ENCODE peak calls at places on chromosomes 4 and X, in five cellular contexts. One of them, this sample, is unnamed.

GRCh38 chr4:22692736-22693135 is at the start of gene GBA3:
- DNase-seq in glutamatergic neuron: no peak
- DNase-seq in NCI-H774: peak; percentile 31
- DNase-seq in stomach: no peak
- DNase-seq in Kasumi-1: no peak
- DNase-seq in this sample: peak; percentile 48

GRCh38 chr4:21469438-21470032 is 479.0 kb downstream of the KCNIP4 start:
- DNase-seq in glutamatergic neuron: no peak
- DNase-seq in NCI-H774: peak; percentile 50
- DNase-seq in stomach: no peak
- DNase-seq in Kasumi-1: peak; percentile 44
- DNase-seq in this sample: no peak

GRCh38 chr4:8698341-8699062 is 105.9 kb downstream of the CPZ start:
- DNase-seq in glutamatergic neuron: no peak
- DNase-seq in NCI-H774: no peak
- DNase-seq in stomach: peak; percentile 22
- DNase-seq in Kasumi-1: no peak
- DNase-seq in this sample: peak; percentile 4

GRCh38 chr4:41361831-41362646 is 105.3 kb downstream of the UCHL1 start:
- DNase-seq in glutamatergic neuron: no peak
- DNase-seq in NCI-H774: no peak
- DNase-seq in stomach: no peak
- DNase-seq in Kasumi-1: peak; percentile 11
- DNase-seq in this sample: no peak

GRCh38 chr4:64625438-64625837 is 216.2 kb upstream of the TECRL start:
- DNase-seq in glutamatergic neuron: no peak
- DNase-seq in NCI-H774: no peak
- DNase-seq in stomach: no peak
- DNase-seq in Kasumi-1: no peak
- DNase-seq in this sample: no peak

GRCh38 chr4:1290165-1290977 is 680 bp downstream of the MAEA start:
- DNase-seq in glutamatergic neuron: no peak
- DNase-seq in NCI-H774: no peak
- DNase-seq in stomach: peak; percentile 64
- DNase-seq in Kasumi-1: no peak
- DNase-seq in this sample: peak; percentile 56

GRCh38 chr4:53196195-53196641 is 169.6 kb downstream of the SCFD2 start:
- DNase-seq in glutamatergic neuron: no peak
- DNase-seq in NCI-H774: no peak
- DNase-seq in stomach: no peak
- DNase-seq in Kasumi-1: no peak
- DNase-seq in this sample: no peak

GRCh38 chrX:123993904-123994635 is 32.6 kb downstream of the STAG2 start:
- DNase-seq in glutamatergic neuron: no peak
- DNase-seq in NCI-H774: no peak
- DNase-seq in stomach: no peak
- DNase-seq in Kasumi-1: no peak
- DNase-seq in this sample: no peak

GRCh38 chr4:2105559-2105958 is 46.4 kb downstream of the NAT8L start:
- DNase-seq in glutamatergic neuron: no peak
- DNase-seq in NCI-H774: no peak
- DNase-seq in stomach: no peak
- DNase-seq in Kasumi-1: no peak
- DNase-seq in this sample: no peak

GRCh38 chrX:2703991-2704369 is 12.9 kb downstream of the CD99 start:
- DNase-seq in glutamatergic neuron: no peak
- DNase-seq in NCI-H774: no peak
- DNase-seq in stomach: no peak
- DNase-seq in Kasumi-1: no peak
- DNase-seq in this sample: peak; percentile 55

GRCh38 chrX:45900751-45901150 is 644.5 kb downstream of the ZNF674 start:
- DNase-seq in glutamatergic neuron: no peak
- DNase-seq in NCI-H774: no peak
- DNase-seq in stomach: no peak
- DNase-seq in Kasumi-1: no peak
- DNase-seq in this sample: no peak

GRCh38 chr4:143337600-143338287 is 1.1 kb downstream of the GAB1 start:
- DNase-seq in glutamatergic neuron: peak; percentile 38
- DNase-seq in NCI-H774: no peak
- DNase-seq in stomach: peak; percentile 57
- DNase-seq in Kasumi-1: peak; percentile 64
- DNase-seq in this sample: peak; percentile 79

GRCh38 chrX:20382518-20383291 is 116.0 kb upstream of the RPS6KA3 start:
- DNase-seq in glutamatergic neuron: no peak
- DNase-seq in NCI-H774: no peak
- DNase-seq in stomach: no peak
- DNase-seq in Kasumi-1: no peak
- DNase-seq in this sample: no peak

GRCh38 chr4:17033256-17034245 is 135.1 kb upstream of the LDB2 start:
- DNase-seq in glutamatergic neuron: no peak
- DNase-seq in NCI-H774: no peak
- DNase-seq in stomach: no peak
- DNase-seq in Kasumi-1: no peak
- DNase-seq in this sample: no peak

GRCh38 chrX:6227445-6227820 is 1.2 kb downstream of the NLGN4X start:
- DNase-seq in glutamatergic neuron: peak; percentile 31
- DNase-seq in NCI-H774: no peak
- DNase-seq in stomach: no peak
- DNase-seq in Kasumi-1: no peak
- DNase-seq in this sample: no peak

GRCh38 chr4:109160494-109160893 is 142.0 kb downstream of the COL25A1 start:
- DNase-seq in glutamatergic neuron: no peak
- DNase-seq in NCI-H774: no peak
- DNase-seq in stomach: no peak
- DNase-seq in Kasumi-1: no peak
- DNase-seq in this sample: no peak

GRCh38 chr4:104728380-104729122 is 233.9 kb upstream of the CXXC4 start:
- DNase-seq in glutamatergic neuron: no peak
- DNase-seq in NCI-H774: no peak
- DNase-seq in stomach: no peak
- DNase-seq in Kasumi-1: no peak
- DNase-seq in this sample: no peak

GRCh38 chr4:78056265-78057129 is 626 bp upstream of the FRAS1 start:
- DNase-seq in glutamatergic neuron: peak; percentile 58
- DNase-seq in NCI-H774: peak; percentile 92
- DNase-seq in stomach: peak; percentile 81
- DNase-seq in Kasumi-1: peak; percentile 20
- DNase-seq in this sample: peak; percentile 73

GRCh38 chrX:154437971-154438893 is 1.3 kb downstream of the GDI1 start:
- DNase-seq in glutamatergic neuron: no peak
- DNase-seq in NCI-H774: no peak
- DNase-seq in stomach: no peak
- DNase-seq in Kasumi-1: no peak
- DNase-seq in this sample: no peak

GRCh38 chr4:15756361-15756861 is 21.7 kb upstream of the CD38 start:
- DNase-seq in glutamatergic neuron: no peak
- DNase-seq in NCI-H774: no peak
- DNase-seq in stomach: no peak
- DNase-seq in Kasumi-1: peak; percentile 99
- DNase-seq in this sample: peak; percentile 20

GRCh38 chr4:7209699-7210098 is 17.4 kb downstream of the SORCS2 start:
- DNase-seq in glutamatergic neuron: no peak
- DNase-seq in NCI-H774: no peak
- DNase-seq in stomach: no peak
- DNase-seq in Kasumi-1: no peak
- DNase-seq in this sample: no peak

GRCh38 chrX:69136546-69137331 is 28.5 kb downstream of the PJA1 start:
- DNase-seq in glutamatergic neuron: peak; percentile 76
- DNase-seq in NCI-H774: no peak
- DNase-seq in stomach: no peak
- DNase-seq in Kasumi-1: no peak
- DNase-seq in this sample: no peak

GRCh38 chr4:94678896-94679295 is 78.9 kb upstream of the BMPR1B start:
- DNase-seq in glutamatergic neuron: no peak
- DNase-seq in NCI-H774: no peak
- DNase-seq in stomach: no peak
- DNase-seq in Kasumi-1: no peak
- DNase-seq in this sample: no peak

GRCh38 chr4:70765368-70765767 is 43.6 kb downstream of the RUFY3 start:
- DNase-seq in glutamatergic neuron: no peak
- DNase-seq in NCI-H774: no peak
- DNase-seq in stomach: no peak
- DNase-seq in Kasumi-1: no peak
- DNase-seq in this sample: no peak

GRCh38 chrX:153317306-153317705 is 4.3 kb downstream of the PNMA6F start:
- DNase-seq in glutamatergic neuron: no peak
- DNase-seq in NCI-H774: no peak
- DNase-seq in stomach: no peak
- DNase-seq in Kasumi-1: no peak
- DNase-seq in this sample: no peak

GRCh38 chrX:108736509-108737479 is at the start of gene IRS4:
- DNase-seq in glutamatergic neuron: peak; percentile 51
- DNase-seq in NCI-H774: peak; percentile 39
- DNase-seq in stomach: no peak
- DNase-seq in Kasumi-1: no peak
- DNase-seq in this sample: no peak

GRCh38 chr4:156523492-156523891 is 448.1 kb downstream of the PDGFC start:
- DNase-seq in glutamatergic neuron: no peak
- DNase-seq in NCI-H774: no peak
- DNase-seq in stomach: no peak
- DNase-seq in Kasumi-1: no peak
- DNase-seq in this sample: no peak

GRCh38 chrX:56564921-56565861 is 1.8 kb downstream of the UBQLN2 start:
- DNase-seq in glutamatergic neuron: peak; percentile 17
- DNase-seq in NCI-H774: no peak
- DNase-seq in stomach: no peak
- DNase-seq in Kasumi-1: no peak
- DNase-seq in this sample: no peak

GRCh38 chrX:63673896-63674295 is 111.1 kb downstream of the ARHGEF9 start:
- DNase-seq in glutamatergic neuron: no peak
- DNase-seq in NCI-H774: no peak
- DNase-seq in stomach: no peak
- DNase-seq in Kasumi-1: no peak
- DNase-seq in this sample: no peak

GRCh38 chr4:94032754-94033153 is 174.9 kb upstream of the SMARCAD1 start:
- DNase-seq in glutamatergic neuron: no peak
- DNase-seq in NCI-H774: no peak
- DNase-seq in stomach: no peak
- DNase-seq in Kasumi-1: no peak
- DNase-seq in this sample: no peak

GRCh38 chr4:39530682-39531081 is 3.4 kb upstream of the UGDH start:
- DNase-seq in glutamatergic neuron: no peak
- DNase-seq in NCI-H774: no peak
- DNase-seq in stomach: no peak
- DNase-seq in Kasumi-1: no peak
- DNase-seq in this sample: no peak

GRCh38 chr4:143199503-143199902 is 14.8 kb downstream of the USP38 start:
- DNase-seq in glutamatergic neuron: no peak
- DNase-seq in NCI-H774: no peak
- DNase-seq in stomach: no peak
- DNase-seq in Kasumi-1: no peak
- DNase-seq in this sample: no peak

GRCh38 chr4:77007358-77008230 is 58.0 kb downstream of the SEPTIN11 start:
- DNase-seq in glutamatergic neuron: no peak
- DNase-seq in NCI-H774: no peak
- DNase-seq in stomach: no peak
- DNase-seq in Kasumi-1: peak; percentile 38
- DNase-seq in this sample: no peak

GRCh38 chr4:82798168-82799005 is at the start of gene SCD5:
- DNase-seq in glutamatergic neuron: peak; percentile 74
- DNase-seq in NCI-H774: peak; percentile 25
- DNase-seq in stomach: peak; percentile 66
- DNase-seq in Kasumi-1: peak; percentile 80
- DNase-seq in this sample: peak; percentile 64

GRCh38 chr4:77052352-77052751 is 23.4 kb downstream of the CCNI start:
- DNase-seq in glutamatergic neuron: peak; percentile 68
- DNase-seq in NCI-H774: no peak
- DNase-seq in stomach: peak; percentile 64
- DNase-seq in Kasumi-1: peak; percentile 83
- DNase-seq in this sample: peak; percentile 71

GRCh38 chr4:26238426-26238781 is 82.4 kb upstream of the RBPJ start:
- DNase-seq in glutamatergic neuron: no peak
- DNase-seq in NCI-H774: peak; percentile 65
- DNase-seq in stomach: no peak
- DNase-seq in Kasumi-1: no peak
- DNase-seq in this sample: peak; percentile 40

This sample was measured in transverse colon.